ENCODE peak calls at places on chromosome 12, in five cellular contexts. O, R, S, Q and L are unnamed samples.

GRCh38 chr12:74890237-74890599 is 319.4 kb downstream of the KCNC2 start:
- DNase-seq in S (peak), R (peak), Q (peak), O (no peak), L (no peak)

GRCh38 chr12:78898416-78898815 is 33.8 kb downstream of the SYT1 start:
- DNase-seq in Q (no peak), S (no peak), O (peak), R (no peak), L (no peak)

GRCh38 chr12:99455350-99456037 is 192.1 kb upstream of the GARIN6 start:
- DNase-seq in S (peak), O (no peak), R (no peak), Q (no peak), L (no peak)

GRCh38 chr12:103642240-103642864 is 55.3 kb downstream of the STAB2 start:
- DNase-seq in O (no peak), S (no peak), R (no peak), Q (no peak), L (no peak)

GRCh38 chr12:117587646-117588287 is 226.3 kb upstream of the NOS1 start:
- DNase-seq in O (peak), R (peak), Q (no peak), S (peak), L (peak)

GRCh38 chr12:90112668-90113067 is 404.0 kb upstream of the ATP2B1 start:
- DNase-seq in Q (no peak), S (no peak), O (no peak), R (no peak), L (no peak)

GRCh38 chr12:121451931-121452330 is 52.0 kb downstream of the RNF34 start:
- DNase-seq in R (no peak), O (no peak), Q (no peak), S (no peak), L (peak)

GRCh38 chr12:1252758-1253157 is 261.7 kb downstream of the ERC1 start:
- DNase-seq in S (no peak), O (no peak), Q (no peak), R (no peak), L (no peak)

GRCh38 chr12:127548123-127548553 is 718.8 kb upstream of the TMEM132C start:
- DNase-seq in R (no peak), O (no peak), Q (peak), S (peak), L (no peak)

GRCh38 chr12:86727151-86727550 is 471.0 kb upstream of the MGAT4C start:
- DNase-seq in O (no peak), Q (peak), R (no peak), S (peak), L (no peak)

GRCh38 chr12:109523071-109523470 is 45.6 kb downstream of the UBE3B start:
- DNase-seq in R (no peak), O (peak), S (no peak), Q (no peak), L (no peak)

GRCh38 chr12:58668831-58669230 is 251.5 kb downstream of the LRIG3 start:
- DNase-seq in S (peak), O (no peak), Q (peak), R (no peak), L (no peak)

GRCh38 chr12:107655281-107656065 is 30.1 kb upstream of the PWP1 start:
- DNase-seq in R (no peak), Q (no peak), O (no peak), S (no peak), L (no peak)

GRCh38 chr12:4566474-4566873 is 4.5 kb downstream of the DYRK4 start:
- DNase-seq in S (no peak), O (no peak), Q (no peak), R (no peak), L (no peak)

GRCh38 chr12:76018111-76018510 is 13.5 kb downstream of the PHLDA1 start:
- DNase-seq in O (peak), R (peak), S (peak), Q (peak), L (no peak)

GRCh38 chr12:51647647-51648046 is 56.6 kb downstream of the SCN8A start:
- DNase-seq in Q (no peak), O (no peak), R (no peak), S (no peak), L (no peak)

GRCh38 chr12:115570271-115570777 is 707.2 kb downstream of the MED13L start:
- DNase-seq in R (no peak), Q (peak), S (no peak), O (no peak), L (no peak)

GRCh38 chr12:131675126-131676080 is 35.5 kb upstream of the SFSWAP start:
- DNase-seq in Q (no peak), R (no peak), O (no peak), S (no peak), L (no peak)

GRCh38 chr12:120663741-120664140 is 23.2 kb upstream of the MLEC start:
- DNase-seq in O (no peak), R (no peak), Q (no peak), S (no peak), L (no peak)

GRCh38 chr12:107685360-107686248 is at the start of gene PWP1:
- DNase-seq in Q (peak), R (peak), O (peak), S (peak), L (peak)

GRCh38 chr12:27821259-27821973 is 41.4 kb upstream of the MANSC4 start:
- DNase-seq in O (no peak), R (no peak), S (peak), Q (peak), L (peak)

GRCh38 chr12:57456145-57456700 is 1.1 kb downstream of the INHBE start:
- DNase-seq in R (no peak), Q (peak), O (no peak), S (peak), L (peak)

GRCh38 chr12:95762123-95762785 is 28.3 kb downstream of the NTN4 start:
- DNase-seq in Q (no peak), O (no peak), S (no peak), R (no peak), L (no peak)

GRCh38 chr12:124747426-124748161 is 116.1 kb downstream of the SCARB1 start:
- DNase-seq in Q (peak), R (no peak), S (peak), O (no peak), L (no peak)

GRCh38 chr12:32134144-32134888 is 27.7 kb downstream of the BICD1 start:
- DNase-seq in S (peak), R (no peak), Q (peak), O (no peak), L (peak)

GRCh38 chr12:6161124-6161882 is 36.8 kb upstream of the VWF start:
- DNase-seq in Q (peak), R (no peak), S (no peak), O (peak), L (no peak)

GRCh38 chr12:79557690-79558315 is 133.0 kb downstream of the PAWR start:
- DNase-seq in R (no peak), O (no peak), S (no peak), Q (no peak), L (no peak)

GRCh38 chr12:123743002-123743401 is 19.1 kb upstream of the DNAH10 start:
- DNase-seq in O (no peak), S (no peak), Q (no peak), R (no peak), L (peak)

GRCh38 chr12:77062846-77063461 is 2.4 kb downstream of the E2F7 start:
- DNase-seq in O (peak), Q (peak), S (peak), R (no peak), L (no peak)

GRCh38 chr12:16323010-16323409 is 24.4 kb upstream of the MGST1 start:
- DNase-seq in R (no peak), Q (peak), S (no peak), O (no peak), L (no peak)